ENCODE peak calls at places on chromosomes 5 and 9, in ten cellular contexts. One of them, this sample, is unnamed.

GRCh38 chr5:113375492-113376060 is 59.2 kb downstream of the TSSK1B start:
- DNase-seq in NCI-H510A treated with DMSO at 0.1 percent for 48 hours: no peak
- DNase-seq in skeletal muscle cell: no peak
- DNase-seq in ELF-1: no peak
- DNase-seq in RPMI8226: no peak
- DNase-seq in WTC11: no peak
- DNase-seq in mucosa of descending colon: no peak
- DNase-seq in CD4-positive, CD25-positive, alpha-beta regulatory T cell: no peak
- DNase-seq in ovary: no peak
- DNase-seq in suprapubic skin: no peak
- DNase-seq in this sample: no peak

GRCh38 chr9:112325600-112325999 is 7.8 kb downstream of the PTBP3 start:
- DNase-seq in skeletal muscle cell: no peak
- DNase-seq in CD4-positive, CD25-positive, alpha-beta regulatory T cell: no peak
- DNase-seq in NCI-H510A treated with DMSO at 0.1 percent for 48 hours: no peak
- DNase-seq in WTC11: no peak
- DNase-seq in ovary: no peak
- DNase-seq in RPMI8226: no peak
- DNase-seq in mucosa of descending colon: no peak
- DNase-seq in ELF-1: no peak
- DNase-seq in suprapubic skin: no peak
- DNase-seq in this sample: no peak

GRCh38 chr5:147305147-147305546 is 70.3 kb downstream of the STK32A start:
- DNase-seq in ELF-1: peak
- DNase-seq in CD4-positive, CD25-positive, alpha-beta regulatory T cell: no peak
- DNase-seq in suprapubic skin: no peak
- DNase-seq in ovary: no peak
- DNase-seq in skeletal muscle cell: no peak
- DNase-seq in mucosa of descending colon: no peak
- DNase-seq in RPMI8226: no peak
- DNase-seq in WTC11: peak
- DNase-seq in NCI-H510A treated with DMSO at 0.1 percent for 48 hours: no peak
- DNase-seq in this sample: no peak

GRCh38 chr9:6054280-6055099 is 39.1 kb upstream of the RANBP6 start:
- DNase-seq in suprapubic skin: no peak
- DNase-seq in ELF-1: peak
- DNase-seq in ovary: peak
- DNase-seq in CD4-positive, CD25-positive, alpha-beta regulatory T cell: peak
- DNase-seq in NCI-H510A treated with DMSO at 0.1 percent for 48 hours: peak
- DNase-seq in WTC11: peak
- DNase-seq in mucosa of descending colon: peak
- DNase-seq in RPMI8226: peak
- DNase-seq in skeletal muscle cell: peak
- DNase-seq in this sample: peak

GRCh38 chr5:177605078-177605477 is 5.1 kb downstream of the B4GALT7 start:
- DNase-seq in RPMI8226: no peak
- DNase-seq in WTC11: no peak
- DNase-seq in CD4-positive, CD25-positive, alpha-beta regulatory T cell: no peak
- DNase-seq in mucosa of descending colon: peak
- DNase-seq in suprapubic skin: no peak
- DNase-seq in skeletal muscle cell: no peak
- DNase-seq in ovary: no peak
- DNase-seq in NCI-H510A treated with DMSO at 0.1 percent for 48 hours: no peak
- DNase-seq in ELF-1: no peak
- DNase-seq in this sample: no peak

GRCh38 chr5:88663793-88664216 is 219.2 kb downstream of the MEF2C start:
- DNase-seq in ovary: no peak
- DNase-seq in RPMI8226: no peak
- DNase-seq in skeletal muscle cell: no peak
- DNase-seq in CD4-positive, CD25-positive, alpha-beta regulatory T cell: no peak
- DNase-seq in mucosa of descending colon: no peak
- DNase-seq in NCI-H510A treated with DMSO at 0.1 percent for 48 hours: no peak
- DNase-seq in suprapubic skin: no peak
- DNase-seq in ELF-1: peak
- DNase-seq in WTC11: no peak
- DNase-seq in this sample: no peak

GRCh38 chr9:116337015-116337414 is 183.4 kb downstream of the PAPPA start:
- DNase-seq in ovary: no peak
- DNase-seq in suprapubic skin: no peak
- DNase-seq in ELF-1: no peak
- DNase-seq in NCI-H510A treated with DMSO at 0.1 percent for 48 hours: peak
- DNase-seq in skeletal muscle cell: peak
- DNase-seq in mucosa of descending colon: no peak
- DNase-seq in CD4-positive, CD25-positive, alpha-beta regulatory T cell: no peak
- DNase-seq in RPMI8226: no peak
- DNase-seq in WTC11: no peak
- DNase-seq in this sample: no peak

GRCh38 chr9:13956107-13956506 is 357.8 kb downstream of the NFIB start:
- DNase-seq in RPMI8226: no peak
- DNase-seq in WTC11: no peak
- DNase-seq in ELF-1: no peak
- DNase-seq in NCI-H510A treated with DMSO at 0.1 percent for 48 hours: no peak
- DNase-seq in mucosa of descending colon: no peak
- DNase-seq in ovary: no peak
- DNase-seq in CD4-positive, CD25-positive, alpha-beta regulatory T cell: no peak
- DNase-seq in skeletal muscle cell: peak
- DNase-seq in suprapubic skin: no peak
- DNase-seq in this sample: no peak

GRCh38 chr9:123418052-123418430 is 62.0 kb downstream of the CRB2 start:
- DNase-seq in mucosa of descending colon: no peak
- DNase-seq in CD4-positive, CD25-positive, alpha-beta regulatory T cell: no peak
- DNase-seq in skeletal muscle cell: no peak
- DNase-seq in ELF-1: no peak
- DNase-seq in ovary: no peak
- DNase-seq in NCI-H510A treated with DMSO at 0.1 percent for 48 hours: no peak
- DNase-seq in RPMI8226: no peak
- DNase-seq in suprapubic skin: no peak
- DNase-seq in WTC11: no peak
- DNase-seq in this sample: no peak

GRCh38 chr5:58281189-58281588 is 178.7 kb downstream of the PLK2 start:
- DNase-seq in mucosa of descending colon: no peak
- DNase-seq in skeletal muscle cell: no peak
- DNase-seq in ovary: no peak
- DNase-seq in NCI-H510A treated with DMSO at 0.1 percent for 48 hours: no peak
- DNase-seq in suprapubic skin: no peak
- DNase-seq in RPMI8226: no peak
- DNase-seq in WTC11: no peak
- DNase-seq in CD4-positive, CD25-positive, alpha-beta regulatory T cell: no peak
- DNase-seq in ELF-1: no peak
- DNase-seq in this sample: no peak

GRCh38 chr9:37942616-37943328 is 38.8 kb upstream of the SLC25A51 start:
- DNase-seq in mucosa of descending colon: no peak
- DNase-seq in ovary: no peak
- DNase-seq in suprapubic skin: no peak
- DNase-seq in RPMI8226: no peak
- DNase-seq in ELF-1: no peak
- DNase-seq in WTC11: no peak
- DNase-seq in CD4-positive, CD25-positive, alpha-beta regulatory T cell: no peak
- DNase-seq in NCI-H510A treated with DMSO at 0.1 percent for 48 hours: no peak
- DNase-seq in skeletal muscle cell: no peak
- DNase-seq in this sample: no peak

GRCh38 chr5:54651482-54652076 is 134.0 kb downstream of the SNX18 start:
- DNase-seq in NCI-H510A treated with DMSO at 0.1 percent for 48 hours: peak
- DNase-seq in WTC11: no peak
- DNase-seq in skeletal muscle cell: no peak
- DNase-seq in suprapubic skin: peak
- DNase-seq in CD4-positive, CD25-positive, alpha-beta regulatory T cell: no peak
- DNase-seq in mucosa of descending colon: no peak
- DNase-seq in RPMI8226: peak
- DNase-seq in ELF-1: no peak
- DNase-seq in ovary: no peak
- DNase-seq in this sample: no peak

GRCh38 chr9:135103001-135103446 is 15.6 kb downstream of the OLFM1 start:
- DNase-seq in ELF-1: no peak
- DNase-seq in RPMI8226: no peak
- DNase-seq in ovary: no peak
- DNase-seq in WTC11: no peak
- DNase-seq in NCI-H510A treated with DMSO at 0.1 percent for 48 hours: no peak
- DNase-seq in mucosa of descending colon: no peak
- DNase-seq in CD4-positive, CD25-positive, alpha-beta regulatory T cell: no peak
- DNase-seq in suprapubic skin: no peak
- DNase-seq in skeletal muscle cell: no peak
- DNase-seq in this sample: no peak

GRCh38 chr9:133115604-133116345 is 5.3 kb downstream of the RALGDS start:
- DNase-seq in suprapubic skin: no peak
- DNase-seq in skeletal muscle cell: no peak
- DNase-seq in RPMI8226: no peak
- DNase-seq in WTC11: no peak
- DNase-seq in ovary: no peak
- DNase-seq in NCI-H510A treated with DMSO at 0.1 percent for 48 hours: no peak
- DNase-seq in ELF-1: no peak
- DNase-seq in CD4-positive, CD25-positive, alpha-beta regulatory T cell: peak
- DNase-seq in mucosa of descending colon: no peak
- DNase-seq in this sample: no peak

GRCh38 chr9:133979124-133979920 is 12.8 kb downstream of the VAV2 start:
- DNase-seq in skeletal muscle cell: no peak
- DNase-seq in suprapubic skin: no peak
- DNase-seq in CD4-positive, CD25-positive, alpha-beta regulatory T cell: no peak
- DNase-seq in RPMI8226: no peak
- DNase-seq in WTC11: peak
- DNase-seq in NCI-H510A treated with DMSO at 0.1 percent for 48 hours: no peak
- DNase-seq in ELF-1: peak
- DNase-seq in mucosa of descending colon: no peak
- DNase-seq in ovary: no peak
- DNase-seq in this sample: peak

GRCh38 chr5:158351485-158352140 is 492.7 kb upstream of the CLINT1 start:
- DNase-seq in CD4-positive, CD25-positive, alpha-beta regulatory T cell: no peak
- DNase-seq in suprapubic skin: no peak
- DNase-seq in WTC11: no peak
- DNase-seq in mucosa of descending colon: no peak
- DNase-seq in RPMI8226: peak
- DNase-seq in NCI-H510A treated with DMSO at 0.1 percent for 48 hours: no peak
- DNase-seq in ELF-1: peak
- DNase-seq in ovary: no peak
- DNase-seq in skeletal muscle cell: no peak
- DNase-seq in this sample: no peak

GRCh38 chr5:66209350-66209749 is 65.2 kb downstream of the SREK1 start:
- DNase-seq in ovary: no peak
- DNase-seq in suprapubic skin: no peak
- DNase-seq in mucosa of descending colon: no peak
- DNase-seq in WTC11: peak
- DNase-seq in NCI-H510A treated with DMSO at 0.1 percent for 48 hours: no peak
- DNase-seq in RPMI8226: peak
- DNase-seq in CD4-positive, CD25-positive, alpha-beta regulatory T cell: no peak
- DNase-seq in skeletal muscle cell: no peak
- DNase-seq in ELF-1: peak
- DNase-seq in this sample: peak

GRCh38 chr5:139755892-139756671 is 39.5 kb upstream of the PSD2 start:
- DNase-seq in NCI-H510A treated with DMSO at 0.1 percent for 48 hours: peak
- DNase-seq in RPMI8226: peak
- DNase-seq in WTC11: peak
- DNase-seq in skeletal muscle cell: no peak
- DNase-seq in suprapubic skin: no peak
- DNase-seq in ovary: no peak
- DNase-seq in ELF-1: peak
- DNase-seq in mucosa of descending colon: no peak
- DNase-seq in CD4-positive, CD25-positive, alpha-beta regulatory T cell: no peak
- DNase-seq in this sample: no peak

GRCh38 chr9:83596899-83597504 is 25.9 kb upstream of the IDNK start:
- DNase-seq in CD4-positive, CD25-positive, alpha-beta regulatory T cell: peak
- DNase-seq in RPMI8226: peak
- DNase-seq in mucosa of descending colon: peak
- DNase-seq in ELF-1: peak
- DNase-seq in suprapubic skin: no peak
- DNase-seq in WTC11: peak
- DNase-seq in skeletal muscle cell: no peak
- DNase-seq in ovary: peak
- DNase-seq in NCI-H510A treated with DMSO at 0.1 percent for 48 hours: peak
- DNase-seq in this sample: peak

GRCh38 chr5:133145436-133146143 is 93.8 kb downstream of the HSPA4 start:
- DNase-seq in skeletal muscle cell: no peak
- DNase-seq in suprapubic skin: no peak
- DNase-seq in CD4-positive, CD25-positive, alpha-beta regulatory T cell: no peak
- DNase-seq in WTC11: no peak
- DNase-seq in ELF-1: no peak
- DNase-seq in mucosa of descending colon: no peak
- DNase-seq in NCI-H510A treated with DMSO at 0.1 percent for 48 hours: no peak
- DNase-seq in ovary: no peak
- DNase-seq in RPMI8226: no peak
- DNase-seq in this sample: no peak

GRCh38 chr9:127349483-127350127 is 47.4 kb upstream of the SLC2A8 start:
- DNase-seq in skeletal muscle cell: no peak
- DNase-seq in CD4-positive, CD25-positive, alpha-beta regulatory T cell: no peak
- DNase-seq in NCI-H510A treated with DMSO at 0.1 percent for 48 hours: peak
- DNase-seq in ELF-1: no peak
- DNase-seq in RPMI8226: no peak
- DNase-seq in ovary: no peak
- DNase-seq in mucosa of descending colon: no peak
- DNase-seq in WTC11: no peak
- DNase-seq in suprapubic skin: no peak
- DNase-seq in this sample: no peak

GRCh38 chr9:85142461-85143401 is 473.2 kb downstream of the NTRK2 start:
- DNase-seq in skeletal muscle cell: no peak
- DNase-seq in RPMI8226: peak
- DNase-seq in CD4-positive, CD25-positive, alpha-beta regulatory T cell: no peak
- DNase-seq in ovary: no peak
- DNase-seq in suprapubic skin: peak
- DNase-seq in mucosa of descending colon: no peak
- DNase-seq in NCI-H510A treated with DMSO at 0.1 percent for 48 hours: no peak
- DNase-seq in WTC11: no peak
- DNase-seq in ELF-1: no peak
- DNase-seq in this sample: peak

GRCh38 chr5:63089147-63089546 is 510.5 kb downstream of the LRRC70 start:
- DNase-seq in RPMI8226: peak
- DNase-seq in WTC11: no peak
- DNase-seq in CD4-positive, CD25-positive, alpha-beta regulatory T cell: no peak
- DNase-seq in suprapubic skin: no peak
- DNase-seq in ELF-1: no peak
- DNase-seq in mucosa of descending colon: no peak
- DNase-seq in NCI-H510A treated with DMSO at 0.1 percent for 48 hours: no peak
- DNase-seq in skeletal muscle cell: no peak
- DNase-seq in ovary: no peak
- DNase-seq in this sample: no peak

GRCh38 chr9:81076131-81076530 is 613.2 kb downstream of the TLE1 start:
- DNase-seq in skeletal muscle cell: no peak
- DNase-seq in suprapubic skin: no peak
- DNase-seq in CD4-positive, CD25-positive, alpha-beta regulatory T cell: no peak
- DNase-seq in NCI-H510A treated with DMSO at 0.1 percent for 48 hours: no peak
- DNase-seq in WTC11: no peak
- DNase-seq in ovary: no peak
- DNase-seq in mucosa of descending colon: no peak
- DNase-seq in ELF-1: no peak
- DNase-seq in RPMI8226: no peak
- DNase-seq in this sample: no peak

GRCh38 chr5:16713386-16713928 is 96.7 kb upstream of the RETREG1 start:
- DNase-seq in RPMI8226: no peak
- DNase-seq in WTC11: peak
- DNase-seq in CD4-positive, CD25-positive, alpha-beta regulatory T cell: no peak
- DNase-seq in skeletal muscle cell: no peak
- DNase-seq in mucosa of descending colon: peak
- DNase-seq in ELF-1: peak
- DNase-seq in ovary: no peak
- DNase-seq in suprapubic skin: no peak
- DNase-seq in NCI-H510A treated with DMSO at 0.1 percent for 48 hours: no peak
- DNase-seq in this sample: no peak

GRCh38 chr9:81855538-81855937 is 72.7 kb upstream of the SPATA31D4 start:
- DNase-seq in suprapubic skin: no peak
- DNase-seq in RPMI8226: no peak
- DNase-seq in WTC11: no peak
- DNase-seq in mucosa of descending colon: no peak
- DNase-seq in skeletal muscle cell: peak
- DNase-seq in CD4-positive, CD25-positive, alpha-beta regulatory T cell: no peak
- DNase-seq in NCI-H510A treated with DMSO at 0.1 percent for 48 hours: no peak
- DNase-seq in ovary: no peak
- DNase-seq in ELF-1: no peak
- DNase-seq in this sample: no peak

GRCh38 chr5:92378961-92379611 is 996.0 kb upstream of the ARRDC3 start:
- DNase-seq in ELF-1: peak
- DNase-seq in WTC11: peak
- DNase-seq in RPMI8226: no peak
- DNase-seq in suprapubic skin: no peak
- DNase-seq in mucosa of descending colon: no peak
- DNase-seq in CD4-positive, CD25-positive, alpha-beta regulatory T cell: no peak
- DNase-seq in skeletal muscle cell: peak
- DNase-seq in NCI-H510A treated with DMSO at 0.1 percent for 48 hours: no peak
- DNase-seq in ovary: no peak
- DNase-seq in this sample: no peak

GRCh38 chr9:89358376-89358775 is 40.1 kb downstream of the SECISBP2 start:
- DNase-seq in WTC11: no peak
- DNase-seq in skeletal muscle cell: no peak
- DNase-seq in suprapubic skin: no peak
- DNase-seq in CD4-positive, CD25-positive, alpha-beta regulatory T cell: no peak
- DNase-seq in ovary: no peak
- DNase-seq in NCI-H510A treated with DMSO at 0.1 percent for 48 hours: no peak
- DNase-seq in ELF-1: no peak
- DNase-seq in RPMI8226: no peak
- DNase-seq in mucosa of descending colon: no peak
- DNase-seq in this sample: no peak